ENCODE peak calls at places on chromosomes 7 and 10, in seven cellular contexts. R, D, V, H, C, P and M are unnamed samples.

GRCh38 chr10:122419890-122420623 is 34.4 kb upstream of the ARMS2 start:
- DNase-seq in R (peak), D (no peak), V (no peak), H (no peak), C (no peak), P (peak), M (no peak)

GRCh38 chr10:43039629-43040481 is 37.0 kb upstream of the RET start:
- DNase-seq in R (no peak), D (no peak), V (no peak), H (peak), C (no peak), P (no peak), M (peak)

GRCh38 chr10:108393111-108393510 is 1228.6 kb upstream of the SORCS1 start:
- DNase-seq in R (peak), D (no peak), V (no peak), H (no peak), C (no peak), P (no peak), M (no peak)

GRCh38 chr7:151889406-151890354 is 12.8 kb upstream of the PRKAG2 start:
- DNase-seq in R (no peak), D (no peak), V (no peak), H (no peak), C (no peak), P (no peak), M (peak)

GRCh38 chr10:133278577-133279265 is 2.1 kb upstream of the ADAM8 start:
- DNase-seq in R (peak), D (no peak), V (no peak), H (no peak), C (peak), P (peak), M (no peak)

GRCh38 chr10:80141696-80142460 is 9.3 kb downstream of the PLAC9 start:
- DNase-seq in R (no peak), D (no peak), V (no peak), H (no peak), C (no peak), P (no peak), M (no peak)

GRCh38 chr10:133044502-133044901 is 43.2 kb upstream of the ADGRA1 start:
- DNase-seq in R (no peak), D (no peak), V (no peak), H (no peak), C (no peak), P (no peak), M (no peak)

GRCh38 chr7:155961241-155962190 is 149.3 kb upstream of the SHH start:
- DNase-seq in R (no peak), D (peak), V (no peak), H (peak), C (no peak), P (no peak), M (no peak)

GRCh38 chr7:79282882-79283602 is 170.4 kb downstream of the MAGI2 start:
- DNase-seq in R (peak), D (no peak), V (no peak), H (no peak), C (peak), P (peak), M (no peak)

GRCh38 chr7:153170287-153170686 is 410.7 kb downstream of the ACTR3B start:
- DNase-seq in R (no peak), D (no peak), V (no peak), H (no peak), C (no peak), P (no peak), M (no peak)

GRCh38 chr7:47720907-47721244 is 139.0 kb upstream of the TNS3 start:
- DNase-seq in R (no peak), D (no peak), V (no peak), H (no peak), C (no peak), P (no peak), M (no peak)

GRCh38 chr7:47720141-47720906 is 138.4 kb upstream of the TNS3 start:
- DNase-seq in R (peak), D (no peak), V (no peak), H (no peak), C (peak), P (peak), M (no peak)

GRCh38 chr7:47722126-47722525 is 140.2 kb upstream of the TNS3 start:
- DNase-seq in R (no peak), D (no peak), V (no peak), H (no peak), C (no peak), P (no peak), M (no peak)

GRCh38 chr7:47721670-47722069 is 139.8 kb upstream of the TNS3 start:
- DNase-seq in R (no peak), D (peak), V (no peak), H (peak), C (no peak), P (peak), M (peak)

GRCh38 chr7:47719675-47720074 is 137.8 kb upstream of the TNS3 start:
- DNase-seq in R (no peak), D (no peak), V (no peak), H (no peak), C (no peak), P (no peak), M (no peak)
- H3K4ac ChIP-seq in R (peak), D (no peak), V (no peak), H (no peak), C (no peak), P (no peak), M (no peak)

DNA sequence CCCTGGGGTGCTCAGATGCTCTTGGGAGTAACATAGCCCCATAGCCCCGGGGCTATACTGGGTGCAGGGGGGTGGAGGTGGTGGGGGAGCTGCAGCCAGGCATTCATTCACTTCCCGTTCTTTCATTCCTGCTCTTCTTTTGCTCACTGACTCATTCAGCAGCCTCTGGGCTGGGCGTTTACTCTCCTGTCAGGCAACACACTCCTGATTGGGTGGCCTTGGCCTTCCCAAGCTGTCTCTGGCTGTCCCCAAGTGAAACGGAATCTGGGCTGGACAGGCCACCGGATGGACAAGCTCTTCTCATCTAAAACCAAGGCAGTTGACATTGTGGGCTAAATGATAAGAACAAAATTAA is 34.6 kb downstream of the CHST3 start:
- DNase-seq in R (peak), D (peak), V (no peak), H (no peak), C (peak), P (peak), M (peak)
- H3K4ac ChIP-seq in R (peak), D (no peak), V (no peak), H (no peak), C (peak), P (no peak), M (no peak)

GRCh38 chr7:90580051-90580450 is 16.1 kb upstream of the CDK14 start:
- DNase-seq in R (no peak), D (peak), V (no peak), H (no peak), C (no peak), P (peak), M (no peak)
- H3K4ac ChIP-seq in R (no peak), D (no peak), V (no peak), H (no peak), C (no peak), P (no peak), M (no peak)

GRCh38 chr7:7565746-7566650 is 686 bp upstream of the MIOS start:
- DNase-seq in R (no peak), D (peak), V (no peak), H (peak), C (no peak), P (peak), M (peak)
- H3K4ac ChIP-seq in R (no peak), D (no peak), V (no peak), H (no peak), C (no peak), P (peak), M (no peak)